ENCODE peak calls at places on chromosomes 12 and 14, in six cellular contexts. F is GM12878, V is HCT116, R is H1, E is K562, U is HepG2. I is an unnamed sample.

GRCh38 chr12:94769040-94769420 is 118.7 kb upstream of the TMCC3 start:
- DNase-seq in F (peak; percentile 53), E (no peak), R (no peak), U (no peak), V (no peak), I (no peak)

GRCh38 chr12:106304001-106304421 is 1.5 kb downstream of the TCP11L2 start:
- DNase-seq in F (no peak), R (no peak), V (no peak), U (no peak), E (no peak), I (no peak)

GRCh38 chr12:121812320-121812871 is 8.6 kb downstream of the SETD1B start:
- DNase-seq in E (peak; percentile 93), F (no peak), V (no peak), R (no peak), U (no peak), I (no peak)

GRCh38 chr14:103127356-103127755 is 4.1 kb downstream of the TNFAIP2 start:
- DNase-seq in U (no peak), R (no peak), V (no peak), E (no peak), F (no peak), I (no peak)

GRCh38 chr12:68237068-68237467 is 11.5 kb upstream of the IL26 start:
- DNase-seq in U (no peak), E (no peak), F (no peak), R (no peak), V (no peak), I (no peak)

GRCh38 chr14:35435177-35435576 is 30.6 kb upstream of the NFKBIA start:
- DNase-seq in F (no peak), U (no peak), E (peak; percentile 22), V (no peak), R (no peak), I (no peak)

GRCh38 chr12:49684310-49684854 is 22.8 kb downstream of the FMNL3 start:
- DNase-seq in V (no peak), F (no peak), E (no peak), U (no peak), R (no peak), I (no peak)

GRCh38 chr12:51369581-51369980 is 21.6 kb downstream of the GALNT6 start:
- DNase-seq in R (no peak), V (no peak), E (no peak), U (no peak), F (no peak), I (no peak)

GRCh38 chr14:104542871-104543830 is 36.4 kb upstream of the C14orf180 start:
- DNase-seq in U (no peak), V (no peak), R (no peak), F (no peak), E (no peak), I (no peak)

GRCh38 chr14:100538566-100539318 is 48.5 kb downstream of the BEGAIN start:
- DNase-seq in V (no peak), E (no peak), U (no peak), F (no peak), R (no peak), I (no peak)

GRCh38 chr14:65377576-65377975 is 35.0 kb upstream of the FUT8 start:
- DNase-seq in R (no peak), F (no peak), V (no peak), E (no peak), U (no peak), I (no peak)

GRCh38 chr12:82793882-82794281 is 107.2 kb downstream of the TMTC2 start:
- DNase-seq in F (no peak), V (no peak), U (no peak), E (no peak), R (no peak), I (no peak)

GRCh38 chr12:81468206-81468605 is 290.9 kb downstream of the PPFIA2 start:
- DNase-seq in V (no peak), R (no peak), F (no peak), U (no peak), E (no peak), I (no peak)

GRCh38 chr14:95197498-95198010 is 40.2 kb upstream of the DICER1 start:
- DNase-seq in R (no peak), F (no peak), V (no peak), E (no peak), U (no peak), I (no peak)

GRCh38 chr14:74964787-74965769 is 9.7 kb upstream of the PGF start:
- DNase-seq in V (no peak), U (no peak), R (no peak), F (no peak), E (no peak), I (no peak)

GRCh38 chr12:93979189-93979588 is 169.2 kb upstream of the PLXNC1 start:
- DNase-seq in F (peak; percentile 8), R (no peak), U (no peak), V (peak; percentile 28), E (no peak), I (no peak)

GRCh38 chr12:116142936-116143882 is 134.3 kb downstream of the MED13L start:
- DNase-seq in R (no peak), E (no peak), F (no peak), V (no peak), U (no peak), I (no peak)

DNA sequence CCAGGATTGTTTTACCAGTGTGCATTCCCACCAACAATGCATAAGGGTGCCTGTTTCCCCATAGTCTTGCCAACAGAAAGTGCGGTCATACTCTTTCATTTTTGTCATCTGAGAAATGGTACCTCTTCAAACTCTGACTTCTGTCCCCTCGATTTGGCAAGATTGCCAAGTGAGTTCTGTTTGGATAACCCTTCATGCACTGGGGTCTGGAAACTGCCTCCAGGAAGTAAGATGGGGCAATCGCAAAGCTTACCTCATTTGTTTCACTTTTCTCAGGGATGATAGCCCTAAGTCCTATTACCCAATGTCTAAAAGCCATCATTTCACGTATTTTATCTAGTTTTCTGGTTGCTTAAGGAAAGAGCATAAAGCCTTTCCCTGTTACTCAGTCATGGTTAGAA is 28.6 kb upstream of the NR1H4 start:
- DNase-seq in V (no peak), E (no peak), R (no peak), F (no peak), U (peak; percentile 85), I (no peak)
- TF ChIP-seq ZNF274 in V (no peak), E (no peak), R (no peak), F (no peak), U (no peak), I (no peak)

GRCh38 chr12:101570022-101570421 is 24.7 kb upstream of the MYBPC1 start:
- DNase-seq in V (no peak), U (peak; percentile 81), R (no peak), F (no peak), E (no peak), I (no peak)
- TF ChIP-seq ZNF274 in V (no peak), U (no peak), R (no peak), F (no peak), E (no peak), I (no peak)

GRCh38 chr14:68199465-68200145 is 380.0 kb downstream of the RAD51B start:
- DNase-seq in E (no peak), R (peak; percentile 2), U (no peak), V (no peak), F (no peak), I (no peak)
- TF ChIP-seq ZNF274 in E (no peak), R (no peak), U (no peak), V (no peak), F (no peak), I (no peak)

DNA sequence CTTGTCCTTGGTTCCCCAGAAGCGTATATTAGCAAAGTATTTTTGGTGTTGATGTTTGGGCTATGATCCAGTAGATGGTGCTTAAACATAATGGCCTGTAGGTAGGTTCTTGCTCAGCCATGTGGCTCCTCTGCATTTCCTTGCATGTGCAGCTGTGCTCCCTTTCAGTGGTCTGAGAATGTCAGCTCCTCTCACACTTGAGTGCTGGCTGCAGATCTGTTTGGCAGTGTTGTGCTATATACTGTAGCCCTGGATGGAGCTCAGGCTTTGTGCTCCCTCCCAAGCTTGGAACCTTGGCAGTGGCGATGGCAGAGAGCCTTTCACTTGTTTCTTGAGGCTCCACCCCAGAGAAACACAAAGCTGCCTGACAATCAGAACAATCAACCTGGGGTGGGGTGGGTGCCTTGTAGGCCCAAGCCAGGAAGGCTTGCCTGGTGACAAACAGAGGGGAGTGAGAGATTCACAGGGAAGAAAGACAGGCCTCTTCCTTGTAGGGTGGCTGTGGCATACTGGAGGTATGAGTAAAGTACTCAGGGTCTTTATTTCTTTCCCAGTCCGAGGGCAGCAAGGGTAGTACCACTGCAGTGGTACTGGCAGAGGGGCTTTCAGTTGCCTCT is 255.3 kb downstream of the RAD51B start:
- DNase-seq in E (no peak), R (no peak), V (no peak), F (no peak), U (no peak), I (no peak)
- TF ChIP-seq ZNF274 in E (no peak), R (no peak), V (no peak), F (no peak), U (no peak), I (no peak)

DNA sequence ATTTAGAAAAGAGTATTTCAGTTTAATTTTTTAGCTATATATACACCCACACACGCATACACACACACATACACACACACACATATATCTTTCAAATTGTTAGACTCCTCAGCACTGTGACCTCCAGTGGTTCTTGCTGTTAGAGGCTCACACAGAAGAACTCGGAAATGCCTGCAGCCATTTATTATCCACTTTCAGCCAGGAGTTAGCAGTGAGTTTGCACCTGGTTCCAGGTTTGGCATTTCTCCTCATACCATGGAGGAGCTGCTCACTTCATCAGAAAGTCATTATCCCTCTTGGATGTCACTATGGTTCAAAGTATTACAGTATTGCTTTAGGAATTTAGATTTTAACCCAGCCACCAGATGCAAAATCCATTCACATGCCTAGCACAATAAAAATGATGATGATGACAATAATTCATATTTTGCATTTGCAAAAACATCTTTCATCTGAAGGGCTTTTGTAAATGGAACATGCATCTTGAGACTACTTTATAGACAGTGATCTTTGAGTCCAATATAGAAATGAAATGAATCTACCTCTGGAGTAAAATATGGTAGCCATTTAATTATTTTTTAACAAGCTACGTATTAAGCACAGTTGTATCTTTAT is 42.3 kb downstream of the NPAS3 start:
- DNase-seq in E (no peak), U (no peak), V (no peak), R (no peak), F (no peak), I (no peak)
- TF ChIP-seq ZNF274 in E (no peak), U (no peak), V (no peak), R (no peak), F (no peak), I (no peak)

GRCh38 chr14:71594828-71595227 is 337.4 kb upstream of the RGS6 start:
- DNase-seq in R (no peak), U (no peak), V (no peak), E (no peak), F (no peak), I (no peak)

GRCh38 chr14:71590131-71590530 is 342.1 kb upstream of the RGS6 start:
- DNase-seq in V (no peak), F (no peak), R (no peak), U (no peak), E (no peak), I (no peak)

GRCh38 chr14:71593966-71594365 is 338.3 kb upstream of the RGS6 start:
- DNase-seq in E (no peak), V (no peak), R (no peak), F (no peak), U (no peak), I (no peak)

GRCh38 chr14:71592361-71592760 is 339.9 kb upstream of the RGS6 start:
- DNase-seq in U (no peak), F (no peak), V (no peak), E (no peak), R (no peak), I (no peak)

DNA sequence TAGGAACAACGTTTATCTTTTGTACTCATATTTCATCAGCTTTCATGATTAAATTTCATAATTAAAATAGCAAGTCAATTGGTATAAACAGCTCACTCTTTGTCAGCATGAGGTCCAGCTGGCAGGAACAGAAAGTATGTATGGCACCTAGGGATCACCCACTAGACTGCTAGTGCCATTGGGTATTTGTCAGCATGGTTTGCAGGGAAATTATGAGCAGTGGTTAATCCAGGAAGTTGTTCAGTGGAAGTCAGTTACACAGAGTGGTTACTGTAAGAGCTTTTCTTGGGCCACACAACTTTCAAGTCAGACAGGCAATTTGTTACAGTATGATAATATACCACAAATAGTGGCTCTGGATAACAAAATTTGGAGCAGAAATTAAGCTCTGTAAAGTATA is 340.3 kb upstream of the RGS6 start:
- DNase-seq in E (no peak), U (no peak), R (no peak), F (no peak), V (peak; percentile 16), I (no peak)
- TF ChIP-seq ZNF274 in E (no peak), U (no peak), R (no peak), F (no peak), V (no peak), I (no peak)

I was measured in NT2/D1.